ENCODE peak calls at places on chromosomes 5 and 9, in eight cellular contexts. K is posterior vena cava; Q is HTR-8/SVneo; W is H7; X is stimulated activated CD8-positive, alpha-beta memory T cell treated with anti-CD3 and anti-CD28 coated beads, Interleukin-4, amount 100 ng/mL, for 1 hour; G is activated CD4-positive, CD25-positive, alpha-beta regulatory T cell treated with anti-CD3 and anti-CD28 coated beads, Interleukin-2, amount 50 U/mL, for 16 hours; U is PC-9; N is colonic mucosa. L is an unnamed sample.

GRCh38 chr5:103373576-103374472 is 115.3 kb downstream of the MACIR start:
- DNase-seq in K (no peak), Q (no peak), W (no peak), X (no peak), G (no peak), U (no peak), N (peak), L (no peak)

GRCh38 chr9:91814681-91815212 is 135.3 kb downstream of the ROR2 start:
- DNase-seq in K (peak), Q (no peak), W (no peak), X (no peak), G (no peak), U (no peak), N (no peak), L (no peak)

GRCh38 chr9:89655990-89656657 is 51.3 kb downstream of the GADD45G start:
- DNase-seq in K (peak), Q (no peak), W (no peak), X (no peak), G (no peak), U (no peak), N (no peak), L (no peak)

GRCh38 chr9:126164796-126165525 is 161.7 kb upstream of the MVB12B start:
- DNase-seq in K (peak), Q (no peak), W (peak), X (no peak), G (no peak), U (no peak), N (no peak), L (no peak)

GRCh38 chr9:79685576-79685975 is 113.8 kb downstream of the TLE4 start:
- DNase-seq in K (no peak), Q (no peak), W (no peak), X (no peak), G (no peak), U (no peak), N (no peak), L (no peak)

GRCh38 chr5:109656829-109657228 is 32.9 kb upstream of the MAN2A1 start:
- DNase-seq in K (peak), Q (peak), W (no peak), X (no peak), G (no peak), U (no peak), N (peak), L (peak)

GRCh38 chr5:82635561-82636288 is 357.6 kb upstream of the RPS23 start:
- DNase-seq in K (no peak), Q (no peak), W (no peak), X (no peak), G (no peak), U (peak), N (peak), L (no peak)

GRCh38 chr9:116096046-116096445 is 57.5 kb upstream of the PAPPA start:
- DNase-seq in K (no peak), Q (no peak), W (no peak), X (no peak), G (no peak), U (no peak), N (no peak), L (no peak)

GRCh38 chr5:180212363-180213255 is 3.6 kb upstream of the RASGEF1C start:
- DNase-seq in K (no peak), Q (no peak), W (peak), X (no peak), G (no peak), U (no peak), N (no peak), L (no peak)

GRCh38 chr9:3534614-3535404 is 9.0 kb upstream of the RFX3 start:
- DNase-seq in K (no peak), Q (no peak), W (no peak), X (no peak), G (no peak), U (no peak), N (no peak), L (no peak)

GRCh38 chr5:149389552-149390495 is 10.7 kb upstream of the IL17B start:
- DNase-seq in K (peak), Q (no peak), W (no peak), X (no peak), G (no peak), U (no peak), N (no peak), L (no peak)

GRCh38 chr5:110109685-110110084 is 420.0 kb downstream of the MAN2A1 start:
- DNase-seq in K (no peak), Q (no peak), W (no peak), X (no peak), G (no peak), U (no peak), N (no peak), L (no peak)

GRCh38 chr9:134321957-134322741 is 4.1 kb upstream of the RXRA start:
- DNase-seq in K (peak), Q (no peak), W (peak), X (no peak), G (no peak), U (no peak), N (peak), L (no peak)

L was measured in esophagus squamous epithelium.